ENCODE peak calls at places on chromosomes 12 and 14, in four cellular contexts. V is HCT116, O is K562, T is HepG2. B is an unnamed sample. For H3K36me3, the result is how much of the 10 kb centered on the place peaks cover.

GRCh38 chr12:40474630-40475029 is 217.6 kb upstream of the CNTN1 start:
- DNase-seq in V (no peak), O (no peak), T (no peak), B (no peak)

GRCh38 chr12:110176745-110177144 is 52.6 kb downstream of the IFT81 start:
- DNase-seq in V (no peak), O (no peak), T (no peak), B (no peak)

GRCh38 chr14:74945852-74946658 is 9.3 kb downstream of the PGF start:
- DNase-seq in V (peak), O (peak), T (peak), B (no peak)

GRCh38 chr12:45415393-45415817 is 199.5 kb downstream of the ANO6 start:
- DNase-seq in V (peak), O (no peak), T (peak), B (peak)

GRCh38 chr14:94342334-94342934 is 19.3 kb upstream of the SERPINA6 start:
- DNase-seq in V (peak), O (no peak), T (peak), B (peak)

GRCh38 chr12:32257695-32258496 is 141.5 kb upstream of the FGD4 start:
- DNase-seq in V (no peak), O (no peak), T (no peak), B (no peak)

GRCh38 chr12:57621497-57622292 is 10.5 kb downstream of the ARHGEF25 start:
- DNase-seq in V (peak), O (peak), T (no peak), B (no peak)

GRCh38 chr12:1173806-1174617 is 183.0 kb downstream of the ERC1 start:
- DNase-seq in V (no peak), O (no peak), T (no peak), B (no peak)

GRCh38 chr12:43370299-43370698 is 181.7 kb downstream of the ADAMTS20 start:
- DNase-seq in V (peak), O (no peak), T (peak), B (peak)

GRCh38 chr14:65373011-65373670 is 39.4 kb upstream of the FUT8 start:
- DNase-seq in V (no peak), O (no peak), T (no peak), B (no peak)

GRCh38 chr14:78863143-78863542 is 693.0 kb downstream of the NRXN3 start:
- DNase-seq in V (no peak), O (peak), T (peak), B (no peak)

GRCh38 chr14:74667758-74668157 is 45.1 kb downstream of the AREL1 start:
- DNase-seq in V (no peak), O (no peak), T (no peak), B (no peak)

GRCh38 chr14:32633214-32633864 is 304.2 kb downstream of the AKAP6 start:
- DNase-seq in V (no peak), O (no peak), T (no peak), B (no peak)

GRCh38 chr14:39773387-39773786 is 341.2 kb upstream of the FBXO33 start:
- DNase-seq in V (no peak), O (no peak), T (no peak), B (no peak)

GRCh38 chr12:65937181-65937641 is 112.9 kb downstream of the HMGA2 start:
- DNase-seq in V (peak), O (no peak), T (peak), B (no peak)

GRCh38 chr12:45050751-45051489 is at the start of gene DBX2:
- DNase-seq in V (no peak), O (no peak), T (no peak), B (no peak)

GRCh38 chr14:104363891-104364760 is 215.4 kb upstream of the C14orf180 start:
- DNase-seq in V (no peak), O (no peak), T (no peak), B (no peak)

GRCh38 chr12:2242206-2242605 is 189.4 kb downstream of the CACNA1C start:
- DNase-seq in V (no peak), O (no peak), T (no peak), B (no peak)

GRCh38 chr12:103739546-103739945 is 101.5 kb downstream of the NT5DC3 start:
- DNase-seq in V (no peak), O (no peak), T (no peak), B (no peak)

GRCh38 chr14:24081739-24082204 is 10.4 kb downstream of the CPNE6 start:
- DNase-seq in V (no peak), O (no peak), T (no peak), B (no peak)

GRCh38 chr14:54686219-54686870 is 119.4 kb downstream of the SAMD4A start:
- DNase-seq in V (no peak), O (no peak), T (no peak), B (no peak)

GRCh38 chr12:114687802-114688201 is 3.8 kb upstream of the TBX3 start:
- DNase-seq in V (no peak), O (no peak), T (no peak), B (no peak)

GRCh38 chr14:100321473-100322137 is 1.5 kb upstream of the SLC25A47 start:
- DNase-seq in V (no peak), O (no peak), T (no peak), B (no peak)

GRCh38 chr14:100144996-100145646 is 14.3 kb downstream of the DEGS2 start:
- DNase-seq in V (no peak), O (no peak), T (peak), B (no peak)

GRCh38 chr14:74913986-74914573 is 9.0 kb downstream of the RPS6KL1 start:
- DNase-seq in V (peak), O (no peak), T (peak), B (peak)

GRCh38 chr12:91311081-91311480 is 128.5 kb upstream of the DCN start:
- DNase-seq in V (no peak), O (no peak), T (no peak), B (no peak)

GRCh38 chr14:52695481-52696091 is at the start of gene ERO1A:
- DNase-seq in V (no peak), O (peak), T (peak), B (no peak)

GRCh38 chr12:2624543-2625266 is 170.1 kb upstream of the FKBP4 start:
- DNase-seq in V (peak), O (peak), T (no peak), B (no peak)

GRCh38 chr12:57133916-57134315 is 5.6 kb downstream of the LRP1 start:
- DNase-seq in V (no peak), O (no peak), T (no peak), B (no peak)

GRCh38 chr14:58699656-58700055 is 61.9 kb downstream of the DACT1 start:
- DNase-seq in V (no peak), O (no peak), T (no peak), B (no peak)

GRCh38 chr12:5187136-5187535 is 143.5 kb downstream of the KCNA5 start:
- DNase-seq in V (no peak), O (no peak), T (no peak), B (no peak)

GRCh38 chr12:5186715-5187114 is 143.0 kb downstream of the KCNA5 start:
- DNase-seq in V (no peak), O (no peak), T (no peak), B (no peak)

GRCh38 chr12:5188413-5188930 is 144.8 kb downstream of the KCNA5 start:
- DNase-seq in V (no peak), O (no peak), T (no peak), B (no peak)

GRCh38 chr12:5185435-5186069 is 141.9 kb downstream of the KCNA5 start:
- DNase-seq in V (no peak), O (no peak), T (no peak), B (no peak)

GRCh38 chr12:5184159-5184558 is 140.5 kb downstream of the KCNA5 start:
- DNase-seq in V (no peak), O (no peak), T (no peak), B (no peak)
- TF ChIP-seq TCF7L2 in V (no peak), O (no peak), T (no peak), B (no peak)

DNA sequence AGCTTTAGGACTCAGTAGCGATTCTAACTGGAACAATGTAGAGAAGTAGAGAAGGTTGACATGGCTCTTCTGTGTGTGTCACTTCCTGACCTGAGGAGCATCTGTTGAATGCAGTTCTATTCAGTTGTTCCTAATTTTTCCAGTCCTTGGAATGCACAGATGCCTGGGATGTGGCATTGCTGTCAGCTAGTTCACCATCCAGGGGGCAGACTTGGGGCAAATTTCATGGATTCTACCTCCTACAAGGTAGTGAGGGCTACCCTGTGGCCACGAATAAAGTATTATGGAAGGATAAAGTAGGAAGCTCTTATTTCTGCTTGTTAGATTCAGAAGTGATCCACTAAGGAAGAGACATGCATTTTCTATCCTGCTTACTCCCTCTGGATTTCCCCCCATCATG is 74.4 kb upstream of the GPATCH2L start:
- DNase-seq in V (no peak), O (no peak), T (no peak), B (no peak)
- H3K36me3 ChIP-seq in V (under half), O (under half), T (under half), B (under half)

GRCh38 chr12:68786929-68787328 is 21.0 kb upstream of the MDM2 start:
- DNase-seq in V (no peak), O (no peak), T (peak), B (no peak)
- H3K27ac ChIP-seq in V (peak), O (peak), T (peak), B (no peak)

DNA sequence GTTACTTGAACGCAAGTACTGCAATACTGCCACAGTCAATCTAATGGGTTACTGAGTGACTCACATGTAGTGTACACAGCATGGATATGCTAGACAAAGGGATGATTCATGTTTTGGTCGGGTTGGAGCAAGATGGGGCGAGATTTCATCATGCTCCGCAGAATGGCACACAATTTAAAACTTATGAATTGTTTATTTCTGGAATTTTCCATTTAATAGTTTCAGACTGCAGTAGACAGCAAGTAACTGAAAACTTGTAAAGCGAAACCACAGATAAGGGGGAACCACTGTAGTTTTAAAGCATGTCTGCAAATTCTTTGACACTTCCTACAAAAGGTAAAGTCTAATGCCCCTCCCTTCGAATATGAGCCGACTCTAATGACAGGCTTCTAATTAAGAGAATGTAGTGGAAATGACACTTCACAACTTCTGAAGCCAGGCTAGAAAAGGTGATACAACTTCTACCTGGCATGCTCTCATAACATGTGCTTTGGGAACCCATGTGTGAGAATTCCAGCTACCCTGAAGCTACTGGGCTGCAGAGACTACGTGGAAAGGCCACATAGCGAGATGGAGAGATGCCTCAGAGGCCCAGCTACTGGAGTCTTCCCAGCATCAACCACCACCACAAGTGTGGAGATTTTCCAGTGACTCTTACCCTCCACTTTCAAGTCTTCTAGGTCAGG is 13.9 kb upstream of the TCP11L2 start:
- DNase-seq in V (peak), O (no peak), T (peak), B (no peak)
- TF ChIP-seq TCF7L2 in V (no peak), O (no peak), T (no peak), B (no peak)

GRCh38 chr14:69170848-69171247 is 17.9 kb upstream of the DCAF5 start:
- DNase-seq in V (no peak), O (no peak), T (no peak), B (no peak)

GRCh38 chr14:69175130-69175529 is 16.2 kb upstream of the EXD2 start:
- DNase-seq in V (no peak), O (no peak), T (no peak), B (no peak)

GRCh38 chr14:69171569-69171968 is 18.6 kb upstream of the DCAF5 start:
- DNase-seq in V (no peak), O (no peak), T (no peak), B (no peak)
- H3K36me3 ChIP-seq in V (under half), O (under half), T (under half), B (under half)

B was measured in Panc1.